ENCODE peak calls at places on chromosome 7, in six cellular contexts. A is tibial nerve; I is effector memory CD8-positive, alpha-beta T cell; J is amygdala; G is aorta; R is nucleus accumbens. Q is an unnamed sample.
A peak's percentile ranks its signal among the peaks of the same experiment; 100 is the strongest.

GRCh38 chr7:2903686-2904162 is 59.6 kb upstream of the GNA12 start:
- DNase-seq in A (no peak), I (peak; percentile 18), J (no peak), G (no peak), R (no peak), Q (no peak)

GRCh38 chr7:40804477-40805215 is 669.8 kb downstream of the SUGCT start:
- DNase-seq in A (no peak), I (no peak), J (no peak), G (no peak), R (no peak), Q (no peak)

GRCh38 chr7:128954830-128955797 is 17.4 kb downstream of the IRF5 start:
- DNase-seq in A (no peak), I (no peak), J (no peak), G (no peak), R (no peak), Q (no peak)

GRCh38 chr7:140898794-140899548 is 25.8 kb downstream of the BRAF start:
- DNase-seq in A (no peak), I (no peak), J (no peak), G (no peak), R (no peak), Q (no peak)

GRCh38 chr7:6273380-6273837 is 985 bp upstream of the CYTH3 start:
- DNase-seq in A (no peak), I (no peak), J (no peak), G (peak; percentile 35), R (no peak), Q (peak; percentile 48)

GRCh38 chr7:101792051-101792651 is 25.3 kb upstream of the CUX1 start:
- DNase-seq in A (peak; percentile 63), I (no peak), J (no peak), G (peak; percentile 67), R (no peak), Q (peak; percentile 80)

GRCh38 chr7:142632291-142633134 is 116.8 kb upstream of the PRSS1 start:
- DNase-seq in A (peak; percentile 52), I (peak; percentile 58), J (peak; percentile 8), G (no peak), R (no peak), Q (no peak)

GRCh38 chr7:99833289-99833877 is 5.6 kb downstream of the CYP3A43 start:
- DNase-seq in A (no peak), I (no peak), J (no peak), G (no peak), R (no peak), Q (no peak)

GRCh38 chr7:133662830-133663229 is 410.0 kb downstream of the EXOC4 start:
- DNase-seq in A (no peak), I (no peak), J (no peak), G (no peak), R (no peak), Q (no peak)

GRCh38 chr7:126394406-126394805 is 858.3 kb downstream of the GRM8 start:
- DNase-seq in A (no peak), I (no peak), J (no peak), G (no peak), R (no peak), Q (no peak)

GRCh38 chr7:55018361-55019328 is at the start of gene EGFR:
- DNase-seq in A (peak; percentile 75), I (no peak), J (peak; percentile 49), G (peak; percentile 94), R (no peak), Q (peak; percentile 94)

GRCh38 chr7:67738958-67739357 is 742.3 kb downstream of the TYW1 start:
- DNase-seq in A (peak; percentile 75), I (no peak), J (no peak), G (no peak), R (no peak), Q (no peak)

GRCh38 chr7:80921130-80921529 is 2.3 kb upstream of the SEMA3C start:
- DNase-seq in A (no peak), I (no peak), J (no peak), G (no peak), R (no peak), Q (no peak)

GRCh38 chr7:84971360-84971759 is 215.5 kb downstream of the SEMA3D start:
- DNase-seq in A (no peak), I (no peak), J (no peak), G (no peak), R (no peak), Q (no peak)

GRCh38 chr7:42238709-42239395 is 1.8 kb upstream of the GLI3 start:
- DNase-seq in A (no peak), I (no peak), J (no peak), G (no peak), R (no peak), Q (no peak)

GRCh38 chr7:22821702-22822485 is 755 bp downstream of the TOMM7 start:
- DNase-seq in A (no peak), I (no peak), J (no peak), G (no peak), R (no peak), Q (no peak)

GRCh38 chr7:51366930-51367613 is 50.5 kb upstream of the COBL start:
- DNase-seq in A (no peak), I (no peak), J (peak; percentile 17), G (no peak), R (no peak), Q (no peak)

GRCh38 chr7:34236839-34237492 is 331.6 kb downstream of the BMPER start:
- DNase-seq in A (no peak), I (no peak), J (no peak), G (no peak), R (no peak), Q (no peak)

GRCh38 chr7:94883676-94884075 is 23.7 kb upstream of the PPP1R9A start:
- DNase-seq in A (no peak), I (no peak), J (no peak), G (no peak), R (no peak), Q (no peak)

GRCh38 chr7:22651534-22652243 is 75.3 kb upstream of the IL6 start:
- DNase-seq in A (no peak), I (no peak), J (no peak), G (no peak), R (no peak), Q (no peak)

GRCh38 chr7:51154201-51154600 is 162.4 kb downstream of the COBL start:
- DNase-seq in A (no peak), I (no peak), J (peak; percentile 79), G (no peak), R (no peak), Q (no peak)

GRCh38 chr7:155234950-155235789 is 62.5 kb upstream of the INSIG1 start:
- DNase-seq in A (no peak), I (no peak), J (no peak), G (peak; percentile 31), R (no peak), Q (peak; percentile 32)

GRCh38 chr7:121329460-121330052 is 756 bp downstream of the WNT16 start:
- DNase-seq in A (no peak), I (no peak), J (no peak), G (no peak), R (no peak), Q (no peak)

GRCh38 chr7:122974229-122974628 is 21.3 kb downstream of the TAS2R16 start:
- DNase-seq in A (no peak), I (no peak), J (no peak), G (no peak), R (no peak), Q (no peak)

GRCh38 chr7:32036557-32036956 is 33.6 kb downstream of the PDE1C start:
- DNase-seq in A (no peak), I (no peak), J (no peak), G (no peak), R (no peak), Q (no peak)

GRCh38 chr7:101553771-101554445 is 75.2 kb downstream of the MYL10 start:
- DNase-seq in A (no peak), I (no peak), J (no peak), G (peak; percentile 64), R (no peak), Q (peak; percentile 49)

GRCh38 chr7:87231715-87232114 is 12.2 kb upstream of the TMEM243 start:
- DNase-seq in A (peak; percentile 23), I (no peak), J (no peak), G (no peak), R (no peak), Q (no peak)

GRCh38 chr7:117808910-117809705 is 64.1 kb downstream of the CTTNBP2 start:
- DNase-seq in A (no peak), I (no peak), J (no peak), G (no peak), R (no peak), Q (no peak)

GRCh38 chr7:21108182-21108581 is 319.7 kb upstream of the SP4 start:
- DNase-seq in A (no peak), I (no peak), J (no peak), G (no peak), R (no peak), Q (no peak)

GRCh38 chr7:113100091-113100723 is 13.6 kb upstream of the GPR85 start:
- DNase-seq in A (no peak), I (no peak), J (no peak), G (no peak), R (no peak), Q (no peak)

GRCh38 chr7:3156508-3156907 is 112.8 kb upstream of the CARD11 start:
- DNase-seq in A (no peak), I (no peak), J (no peak), G (no peak), R (no peak), Q (no peak)

GRCh38 chr7:23184709-23185354 is 3.0 kb downstream of the NUP42 start:
- DNase-seq in A (peak; percentile 88), I (no peak), J (peak; percentile 29), G (no peak), R (peak; percentile 19), Q (no peak)

GRCh38 chr7:3218561-3219225 is 82.4 kb upstream of the SDK1 start:
- DNase-seq in A (no peak), I (no peak), J (no peak), G (no peak), R (no peak), Q (no peak)